ENCODE peak calls at places on chromosome 20, in seven cellular contexts. O is stomach; M is endodermal cell; A is lower lobe of right lung; N is tibial artery; T is breast epithelium; P is CD8-positive, alpha-beta T cell. Y is an unnamed sample.
A peak's percentile ranks its signal among the peaks of the same experiment; 100 is the strongest.

GRCh38 chr20:51712501-51713212 is 55.5 kb downstream of the ATP9A start:
- DNase-seq in O (no peak), M (peak; percentile 82), A (no peak), N (no peak), T (no peak), P (no peak), Y (peak; percentile 25)

GRCh38 chr20:6882911-6883310 is 115.4 kb downstream of the BMP2 start:
- DNase-seq in O (no peak), M (no peak), A (no peak), N (no peak), T (no peak), P (no peak), Y (no peak)

GRCh38 chr20:34058831-34059230 is 53.2 kb downstream of the EIF2S2 start:
- DNase-seq in O (no peak), M (no peak), A (no peak), N (no peak), T (no peak), P (no peak), Y (peak; percentile 49)

GRCh38 chr20:9068232-9068781 is 580 bp upstream of the PLCB4 start:
- DNase-seq in O (peak; percentile 70), M (peak; percentile 90), A (no peak), N (no peak), T (no peak), P (no peak), Y (peak; percentile 78)

GRCh38 chr20:9626357-9626756 is 112.0 kb downstream of the LAMP5 start:
- DNase-seq in O (no peak), M (no peak), A (no peak), N (no peak), T (no peak), P (no peak), Y (no peak)

GRCh38 chr20:20712004-20712473 is 405 bp downstream of the RALGAPA2 start:
- DNase-seq in O (peak; percentile 53), M (no peak), A (no peak), N (no peak), T (no peak), P (no peak), Y (peak; percentile 11)

GRCh38 chr20:38866265-38867061 is 59.8 kb upstream of the FAM83D start:
- DNase-seq in O (no peak), M (no peak), A (no peak), N (no peak), T (no peak), P (no peak), Y (no peak)

GRCh38 chr20:924639-925038 is 8.5 kb upstream of the ANGPT4 start:
- DNase-seq in O (no peak), M (peak; percentile 24), A (no peak), N (no peak), T (no peak), P (no peak), Y (no peak)

GRCh38 chr20:2805682-2806350 is 5.4 kb upstream of the CPXM1 start:
- DNase-seq in O (no peak), M (peak; percentile 65), A (no peak), N (no peak), T (no peak), P (no peak), Y (no peak)

GRCh38 chr20:47686545-47686944 is 98.7 kb downstream of the SULF2 start:
- DNase-seq in O (no peak), M (no peak), A (no peak), N (no peak), T (no peak), P (no peak), Y (no peak)

GRCh38 chr20:41245086-41245707 is 72.3 kb downstream of the ZHX3 start:
- DNase-seq in O (no peak), M (peak; percentile 65), A (no peak), N (no peak), T (no peak), P (no peak), Y (no peak)

GRCh38 chr20:47985092-47985850 is 200.0 kb upstream of the SULF2 start:
- DNase-seq in O (no peak), M (peak; percentile 70), A (no peak), N (no peak), T (no peak), P (no peak), Y (no peak)

DNA sequence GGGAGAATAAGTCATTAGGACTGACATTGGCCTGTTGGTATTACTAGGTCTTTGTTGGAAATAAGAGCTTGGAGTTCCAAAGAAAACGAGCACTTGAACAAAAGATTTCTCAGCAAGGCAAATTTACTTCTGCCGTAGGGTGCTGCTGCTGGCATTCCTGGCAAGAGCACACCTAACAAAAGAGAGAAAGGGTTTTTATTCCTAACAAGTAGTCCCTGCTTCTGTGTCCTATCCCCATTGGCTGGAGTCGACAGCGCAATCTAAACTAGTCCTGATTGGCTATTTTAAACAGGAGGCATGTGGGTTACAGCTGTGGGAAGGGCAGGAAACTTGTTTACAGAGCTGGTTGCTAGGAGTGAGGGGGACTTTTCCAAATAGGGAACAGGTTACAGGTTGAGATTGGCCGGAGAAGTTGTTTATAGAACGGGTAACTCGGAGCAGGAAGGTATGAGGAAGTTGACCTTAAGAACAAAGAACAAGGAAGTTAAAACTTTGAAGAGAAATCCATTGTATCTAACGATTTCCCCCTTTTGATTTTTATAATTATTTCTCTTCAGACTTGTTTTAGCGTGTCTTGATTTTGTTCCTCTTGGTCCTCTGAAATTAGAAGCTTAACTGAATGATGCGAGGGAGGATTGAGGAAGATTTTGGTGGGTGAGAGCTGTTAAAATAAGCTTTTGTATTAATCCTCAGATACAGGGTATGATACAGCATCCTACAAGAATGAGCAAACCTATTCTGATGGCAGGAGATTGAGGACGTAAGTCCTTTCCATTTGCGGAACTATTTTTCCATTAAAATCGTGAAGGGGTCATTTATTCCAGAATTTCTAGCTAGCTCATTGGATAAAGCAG is 3.4 kb upstream of the ZNFX1 start:
- DNase-seq in O (no peak), M (peak; percentile 84), A (no peak), N (no peak), T (peak; percentile 27), P (no peak), Y (no peak)
- H3K4me3 ChIP-seq in O (peak overlapping the region; percentile 92), M (peak overlapping the region; percentile 98), A (peak overlapping the region; percentile 91), N (no peak overlapping the region), T (peak overlapping the region; percentile 97), P (peak overlapping the region; percentile 5), Y (no peak overlapping the region)

GRCh38 chr20:25566821-25567220 is 18.5 kb downstream of the NINL start:
- DNase-seq in O (no peak), M (peak; percentile 10), A (no peak), N (no peak), T (no peak), P (no peak), Y (no peak)
- TF ChIP-seq CTCF in O (no peak), M (no peak), A (no peak), N (no peak), T (no peak), P (no peak), Y (no peak)

GRCh38 chr20:36092424-36093024 is 62.0 kb upstream of the EPB41L1 start:
- DNase-seq in O (peak; percentile 53), M (peak; percentile 79), A (no peak), N (no peak), T (no peak), P (no peak), Y (peak; percentile 14)
- H3K27ac ChIP-seq in O (peak overlapping the region; percentile 90), M (no peak overlapping the region), A (peak overlapping the region; percentile 75), N (peak overlapping the region; percentile 76), T (peak overlapping the region; percentile 87), P (no peak overlapping the region), Y (no peak overlapping the region)

DNA sequence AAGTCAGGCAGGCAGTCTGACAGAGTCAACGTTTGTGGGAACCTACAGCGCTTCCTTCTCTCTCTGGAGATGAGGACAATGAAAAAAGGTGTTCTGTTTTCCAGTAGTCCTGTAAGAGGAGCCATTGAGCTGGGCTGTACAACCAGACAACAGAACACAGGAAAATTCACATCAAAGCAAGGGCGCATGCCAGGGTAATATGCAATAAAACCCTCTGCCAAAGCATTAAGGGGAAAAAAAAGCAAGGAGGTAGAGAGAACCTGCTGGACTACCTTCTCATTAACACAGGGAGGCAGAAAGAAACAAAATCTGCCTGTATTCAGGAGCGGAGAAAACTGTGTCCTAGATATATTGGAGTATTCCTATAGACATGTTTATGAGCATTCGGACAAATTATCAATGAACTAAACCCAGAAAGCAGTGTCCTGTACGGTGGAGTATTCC is 1.3 kb downstream of the RNF24 start:
- DNase-seq in O (peak; percentile 68), M (peak; percentile 64), A (no peak), N (no peak), T (peak; percentile 83), P (no peak), Y (peak; percentile 53)
- H3K4me3 ChIP-seq in O (peak overlapping the region; percentile 92), M (peak overlapping the region; percentile 90), A (peak overlapping the region; percentile 82), N (peak overlapping the region; percentile 79), T (peak overlapping the region; percentile 94), P (peak overlapping the region; percentile 3), Y (peak overlapping the region; percentile 93)

DNA sequence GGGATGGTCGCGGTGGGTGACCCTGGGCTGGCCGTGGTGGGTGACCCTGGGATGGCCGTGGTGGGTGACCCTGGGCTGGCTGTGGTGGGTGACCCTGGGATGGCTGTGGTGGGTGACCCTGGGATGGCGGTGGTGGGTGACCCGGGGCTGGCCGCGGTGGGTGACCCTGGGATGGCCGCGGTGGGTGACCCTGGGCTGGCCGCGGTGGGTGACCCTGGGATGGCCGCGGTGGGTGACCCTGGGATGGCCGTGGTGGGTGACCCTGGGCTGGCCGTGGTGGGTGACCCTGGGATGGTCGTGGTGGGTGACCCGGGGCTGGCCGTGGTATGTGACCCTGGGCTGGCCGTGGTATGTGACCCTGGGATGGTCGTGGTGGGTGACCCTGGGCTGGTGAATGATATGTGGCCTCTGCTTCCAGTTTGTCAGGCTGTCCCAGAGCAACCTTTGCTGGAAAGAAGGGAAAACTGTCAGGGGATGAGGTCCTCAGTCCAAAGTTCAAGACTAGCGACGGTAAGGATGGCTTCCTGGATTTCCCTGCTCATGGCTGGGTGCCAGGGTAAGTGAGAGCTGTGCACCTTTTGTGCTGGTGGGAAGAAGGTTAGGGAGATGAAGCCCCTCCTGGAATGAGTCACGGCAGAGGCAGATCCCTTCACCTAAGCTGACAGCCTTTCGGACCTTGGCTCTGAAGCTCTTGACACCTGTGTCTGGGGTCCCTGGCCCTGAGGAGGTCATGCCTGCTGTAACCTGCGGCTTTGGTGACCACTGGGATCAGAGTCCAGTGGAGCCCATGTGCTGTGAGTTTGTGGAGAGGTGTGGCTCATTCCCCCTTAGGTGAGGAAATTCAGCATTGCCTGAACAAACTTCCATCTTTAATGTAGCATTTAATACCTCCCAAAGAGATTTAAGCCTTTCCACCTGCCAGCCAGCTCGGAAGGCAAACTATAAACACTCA is 19.1 kb upstream of the PCMTD2 start:
- DNase-seq in O (no peak), M (no peak), A (peak; percentile 17), N (no peak), T (no peak), P (no peak), Y (no peak)
- TF ChIP-seq CTCF in O (no peak), M (no peak), A (no peak), N (no peak), T (no peak), P (no peak), Y (no peak)

GRCh38 chr20:57396638-57397003 is 5.4 kb downstream of the RBM38 start:
- DNase-seq in O (no peak), M (no peak), A (no peak), N (no peak), T (no peak), P (no peak), Y (no peak)

GRCh38 chr20:57397693-57398108 is 6.5 kb downstream of the RBM38 start:
- DNase-seq in O (peak; percentile 43), M (no peak), A (peak; percentile 65), N (no peak), T (no peak), P (peak; percentile 55), Y (no peak)

GRCh38 chr20:57396212-57396611 is 5.0 kb downstream of the RBM38 start:
- DNase-seq in O (no peak), M (no peak), A (peak; percentile 36), N (no peak), T (no peak), P (no peak), Y (no peak)

GRCh38 chr20:57398231-57398821 is 7.1 kb downstream of the RBM38 start:
- DNase-seq in O (peak; percentile 80), M (no peak), A (peak; percentile 68), N (no peak), T (peak; percentile 70), P (peak; percentile 88), Y (no peak)

GRCh38 chr20:57397004-57397692 is 6.0 kb downstream of the RBM38 start:
- DNase-seq in O (no peak), M (no peak), A (peak; percentile 24), N (no peak), T (no peak), P (no peak), Y (no peak)
- H3K27ac ChIP-seq in O (peak overlapping the region; percentile 92), M (no peak overlapping the region), A (peak overlapping the region; percentile 41), N (no peak overlapping the region), T (peak overlapping the region; percentile 77), P (peak overlapping the region; percentile 78), Y (no peak overlapping the region)

Y was measured in WERI-Rb-1.